ENCODE peak calls at places on chromosomes 1 and 21, in seven cellular contexts. Y is activated CD8-positive, alpha-beta memory T cell treated with anti-CD3 and anti-CD28 coated beads, Interleukin-2, amount 50 U/mL, for 48 hours; C is endothelial cell; L is HFF-Myc; H is cerebellar cortex; M is astrocyte of the spinal cord; X is CD8-positive, alpha-beta memory T cell. W is an unnamed sample.

GRCh38 chr1:180731131-180731530 is 99.3 kb downstream of the XPR1 start:
- DNase-seq in Y (no peak), L (no peak), M (no peak), X (no peak), C (no peak), H (no peak), W (no peak)

GRCh38 chr1:39398278-39399010 is 93.0 kb upstream of the BMP8A start:
- DNase-seq in L (peak), H (no peak), Y (no peak), X (no peak), C (peak), M (peak), W (peak)

GRCh38 chr1:226827458-226827857 is 43.0 kb upstream of the PSEN2 start:
- DNase-seq in X (no peak), C (no peak), Y (peak), L (no peak), M (peak), H (no peak), W (no peak)

GRCh38 chr1:233482388-233482787 is 131.5 kb upstream of the KCNK1 start:
- DNase-seq in X (no peak), M (no peak), Y (no peak), L (no peak), C (no peak), H (no peak), W (no peak)

GRCh38 chr1:35044406-35044805 is 12.7 kb upstream of the ZMYM6 start:
- DNase-seq in C (no peak), H (no peak), M (no peak), X (no peak), L (no peak), Y (no peak), W (no peak)

GRCh38 chr1:13757693-13758092 is 57.7 kb downstream of the PRDM2 start:
- DNase-seq in Y (no peak), C (no peak), H (no peak), M (no peak), L (no peak), X (no peak), W (no peak)

GRCh38 chr1:30768830-30769718 is 11.5 kb upstream of the LAPTM5 start:
- DNase-seq in L (no peak), X (no peak), M (no peak), C (peak), H (no peak), Y (no peak), W (no peak)

GRCh38 chr1:77881099-77881498 is 7.3 kb upstream of the NEXN start:
- DNase-seq in H (no peak), C (no peak), X (no peak), L (no peak), Y (no peak), M (no peak), W (no peak)

GRCh38 chr1:178020968-178021640 is 51.2 kb upstream of the SEC16B start:
- DNase-seq in H (no peak), L (no peak), M (no peak), Y (no peak), C (no peak), X (no peak), W (no peak)

GRCh38 chr1:11558286-11558685 is 79.3 kb downstream of the DISP3 start:
- DNase-seq in H (no peak), C (no peak), Y (no peak), X (no peak), L (no peak), M (no peak), W (no peak)

GRCh38 chr1:168728452-168729404 is at the start of gene DPT:
- DNase-seq in Y (no peak), H (no peak), L (peak), M (no peak), C (no peak), X (no peak), W (no peak)

GRCh38 chr1:221939598-221939997 is 197.7 kb upstream of the DUSP10 start:
- DNase-seq in M (no peak), C (no peak), X (no peak), Y (no peak), L (no peak), H (peak), W (no peak)

GRCh38 chr1:20948091-20948490 is 161.0 kb upstream of the HP1BP3 start:
- DNase-seq in C (no peak), M (no peak), Y (no peak), X (no peak), L (no peak), H (no peak), W (no peak)

GRCh38 chr1:93904228-93904627 is 5.0 kb downstream of the GCLM start:
- DNase-seq in X (no peak), L (no peak), M (no peak), H (no peak), Y (no peak), C (no peak), W (no peak)

GRCh38 chr1:215710340-215710971 is 143.4 kb downstream of the KCTD3 start:
- DNase-seq in C (peak), M (peak), X (no peak), Y (no peak), L (peak), H (peak), W (peak)

GRCh38 chr1:182339684-182340083 is 51.9 kb downstream of the GLUL start:
- DNase-seq in M (no peak), L (no peak), Y (no peak), C (no peak), H (no peak), X (no peak), W (no peak)

GRCh38 chr21:46071082-46071481 is 26.8 kb upstream of the COL6A2 start:
- DNase-seq in C (no peak), M (no peak), H (no peak), X (no peak), L (no peak), Y (peak), W (no peak)

GRCh38 chr1:112841825-112842224 is 114.2 kb downstream of the SLC16A1 start:
- DNase-seq in Y (no peak), L (no peak), H (no peak), X (no peak), M (no peak), C (no peak), W (no peak)

GRCh38 chr1:182890927-182891610 is 51.9 kb downstream of the DHX9 start:
- DNase-seq in H (peak), M (no peak), X (no peak), L (no peak), Y (no peak), C (no peak), W (no peak)

GRCh38 chr1:206420471-206420870 is 49.8 kb upstream of the IKBKE start:
- DNase-seq in H (no peak), Y (no peak), X (no peak), M (no peak), C (no peak), L (no peak), W (no peak)

GRCh38 chr21:46229133-46229922 is 754 bp upstream of the LSS start:
- DNase-seq in Y (peak), X (no peak), M (no peak), L (no peak), C (no peak), H (no peak), W (peak)

GRCh38 chr21:25025596-25025995 is 581.7 kb downstream of the MRPL39 start:
- DNase-seq in H (no peak), X (no peak), L (no peak), Y (no peak), C (no peak), M (no peak), W (no peak)

GRCh38 chr1:223422911-223423310 is 29.7 kb downstream of the CCDC185 start:
- DNase-seq in M (no peak), C (no peak), H (no peak), Y (no peak), X (no peak), L (no peak), W (no peak)

GRCh38 chr1:11913291-11913690 is 12.9 kb downstream of the KIAA2013 start:
- DNase-seq in C (no peak), X (no peak), H (peak), L (no peak), Y (no peak), M (no peak), W (no peak)

GRCh38 chr1:37817481-37817880 is 9.5 kb upstream of the YRDC start:
- DNase-seq in L (no peak), H (no peak), M (no peak), Y (peak), C (no peak), X (no peak), W (no peak)

GRCh38 chr21:22544747-22545146 is 1546.5 kb downstream of the NCAM2 start:
- DNase-seq in H (no peak), M (no peak), L (no peak), X (no peak), C (no peak), Y (no peak), W (no peak)

GRCh38 chr1:151989131-151989868 is 4.4 kb downstream of the S100A10 start:
- DNase-seq in C (no peak), Y (peak), H (no peak), M (peak), X (no peak), L (peak), W (peak)

GRCh38 chr1:27555700-27556424 is 48.1 kb downstream of the AHDC1 start:
- DNase-seq in C (no peak), H (no peak), M (peak), L (no peak), Y (no peak), X (no peak), W (no peak)

GRCh38 chr1:180198186-180198585 is 31.9 kb upstream of the LHX4 start:
- DNase-seq in L (no peak), M (no peak), H (no peak), Y (no peak), X (no peak), C (no peak), W (no peak)

GRCh38 chr1:165954940-165955339 is 127.5 kb downstream of the UCK2 start:
- DNase-seq in Y (no peak), H (no peak), L (peak), C (no peak), M (peak), X (no peak), W (peak)

GRCh38 chr1:65420590-65421340 is at the start of the genes LEPR and LEPROT:
- DNase-seq in X (no peak), M (peak), C (no peak), H (no peak), L (peak), Y (no peak), W (no peak)

GRCh38 chr1:2525896-2526823 is at the start of gene PANK4:
- DNase-seq in C (peak), M (peak), X (peak), L (peak), Y (peak), H (peak), W (peak)